ENCODE peak calls at places on chromosomes 12 and 14, in ten cellular contexts. One of them, this sample, is unnamed.

GRCh38 chr12:117857632-117858274 is 111.0 kb downstream of the KSR2 start:
- DNase-seq in uterus: no peak
- DNase-seq in CD8-positive, alpha-beta T cell: peak
- DNase-seq in bronchial epithelial cell: peak
- DNase-seq in BJ: no peak
- DNase-seq in WERI-Rb-1: peak
- DNase-seq in IMR-90: peak
- DNase-seq in transverse colon: peak
- DNase-seq in fibroblast of villous mesenchyme: peak
- DNase-seq in OCI-LY7: peak
- DNase-seq in this sample: no peak

GRCh38 chr12:9132008-9132535 is 16.4 kb upstream of the A2M start:
- DNase-seq in uterus: no peak
- DNase-seq in CD8-positive, alpha-beta T cell: no peak
- DNase-seq in bronchial epithelial cell: no peak
- DNase-seq in BJ: no peak
- DNase-seq in WERI-Rb-1: no peak
- DNase-seq in IMR-90: no peak
- DNase-seq in transverse colon: no peak
- DNase-seq in fibroblast of villous mesenchyme: peak
- DNase-seq in OCI-LY7: no peak
- DNase-seq in this sample: no peak

GRCh38 chr12:47394070-47394469 is 311.8 kb downstream of the RPAP3 start:
- DNase-seq in uterus: no peak
- DNase-seq in CD8-positive, alpha-beta T cell: no peak
- DNase-seq in bronchial epithelial cell: peak
- DNase-seq in BJ: no peak
- DNase-seq in WERI-Rb-1: no peak
- DNase-seq in IMR-90: no peak
- DNase-seq in transverse colon: no peak
- DNase-seq in fibroblast of villous mesenchyme: no peak
- DNase-seq in OCI-LY7: no peak
- DNase-seq in this sample: no peak

GRCh38 chr14:21258194-21258888 is 10.9 kb downstream of the HNRNPC start:
- DNase-seq in uterus: no peak
- DNase-seq in CD8-positive, alpha-beta T cell: no peak
- DNase-seq in bronchial epithelial cell: no peak
- DNase-seq in BJ: no peak
- DNase-seq in WERI-Rb-1: no peak
- DNase-seq in IMR-90: no peak
- DNase-seq in transverse colon: no peak
- DNase-seq in fibroblast of villous mesenchyme: peak
- DNase-seq in OCI-LY7: no peak
- DNase-seq in this sample: no peak

GRCh38 chr14:91363776-91364523 is 53.7 kb downstream of the CCDC88C start:
- DNase-seq in uterus: no peak
- DNase-seq in CD8-positive, alpha-beta T cell: no peak
- DNase-seq in bronchial epithelial cell: no peak
- DNase-seq in BJ: no peak
- DNase-seq in WERI-Rb-1: no peak
- DNase-seq in IMR-90: no peak
- DNase-seq in transverse colon: peak
- DNase-seq in fibroblast of villous mesenchyme: no peak
- DNase-seq in OCI-LY7: peak
- DNase-seq in this sample: no peak

GRCh38 chr14:64772394-64772950 is 68.2 kb downstream of the PLEKHG3 start:
- DNase-seq in uterus: no peak
- DNase-seq in CD8-positive, alpha-beta T cell: no peak
- DNase-seq in bronchial epithelial cell: no peak
- DNase-seq in BJ: no peak
- DNase-seq in WERI-Rb-1: peak
- DNase-seq in IMR-90: no peak
- DNase-seq in transverse colon: no peak
- DNase-seq in fibroblast of villous mesenchyme: no peak
- DNase-seq in OCI-LY7: no peak
- DNase-seq in this sample: no peak

GRCh38 chr12:3129301-3130052 is 52.3 kb downstream of the TSPAN9 start:
- DNase-seq in uterus: no peak
- DNase-seq in CD8-positive, alpha-beta T cell: no peak
- DNase-seq in bronchial epithelial cell: peak
- DNase-seq in BJ: no peak
- DNase-seq in WERI-Rb-1: no peak
- DNase-seq in IMR-90: peak
- DNase-seq in transverse colon: no peak
- DNase-seq in fibroblast of villous mesenchyme: peak
- DNase-seq in OCI-LY7: no peak
- DNase-seq in this sample: no peak

GRCh38 chr14:49892301-49892635 is 614 bp upstream of the ARF6 start:
- DNase-seq in uterus: no peak
- DNase-seq in CD8-positive, alpha-beta T cell: peak
- DNase-seq in bronchial epithelial cell: peak
- DNase-seq in BJ: peak
- DNase-seq in WERI-Rb-1: no peak
- DNase-seq in IMR-90: peak
- DNase-seq in transverse colon: peak
- DNase-seq in fibroblast of villous mesenchyme: peak
- DNase-seq in OCI-LY7: peak
- DNase-seq in this sample: peak

GRCh38 chr14:42510071-42510470 is 903.4 kb downstream of the LRFN5 start:
- DNase-seq in uterus: no peak
- DNase-seq in CD8-positive, alpha-beta T cell: no peak
- DNase-seq in bronchial epithelial cell: no peak
- DNase-seq in BJ: no peak
- DNase-seq in WERI-Rb-1: no peak
- DNase-seq in IMR-90: no peak
- DNase-seq in transverse colon: no peak
- DNase-seq in fibroblast of villous mesenchyme: no peak
- DNase-seq in OCI-LY7: no peak
- DNase-seq in this sample: no peak

GRCh38 chr12:115149685-115150378 is 465.9 kb upstream of the TBX3 start:
- DNase-seq in uterus: no peak
- DNase-seq in CD8-positive, alpha-beta T cell: no peak
- DNase-seq in bronchial epithelial cell: peak
- DNase-seq in BJ: peak
- DNase-seq in WERI-Rb-1: no peak
- DNase-seq in IMR-90: peak
- DNase-seq in transverse colon: no peak
- DNase-seq in fibroblast of villous mesenchyme: peak
- DNase-seq in OCI-LY7: peak
- DNase-seq in this sample: peak

GRCh38 chr14:99321955-99322730 is 50.1 kb upstream of the BCL11B start:
- DNase-seq in uterus: no peak
- DNase-seq in CD8-positive, alpha-beta T cell: no peak
- DNase-seq in bronchial epithelial cell: no peak
- DNase-seq in BJ: no peak
- DNase-seq in WERI-Rb-1: no peak
- DNase-seq in IMR-90: no peak
- DNase-seq in transverse colon: no peak
- DNase-seq in fibroblast of villous mesenchyme: no peak
- DNase-seq in OCI-LY7: no peak
- DNase-seq in this sample: no peak

GRCh38 chr12:5123921-5124320 is 80.2 kb downstream of the KCNA5 start:
- DNase-seq in uterus: no peak
- DNase-seq in CD8-positive, alpha-beta T cell: no peak
- DNase-seq in bronchial epithelial cell: peak
- DNase-seq in BJ: no peak
- DNase-seq in WERI-Rb-1: no peak
- DNase-seq in IMR-90: peak
- DNase-seq in transverse colon: no peak
- DNase-seq in fibroblast of villous mesenchyme: no peak
- DNase-seq in OCI-LY7: no peak
- DNase-seq in this sample: no peak

GRCh38 chr14:44962573-44963528 is 861 bp downstream of the TOGARAM1 start:
- DNase-seq in uterus: peak
- DNase-seq in CD8-positive, alpha-beta T cell: no peak
- DNase-seq in bronchial epithelial cell: peak
- DNase-seq in BJ: no peak
- DNase-seq in WERI-Rb-1: peak
- DNase-seq in IMR-90: peak
- DNase-seq in transverse colon: peak
- DNase-seq in fibroblast of villous mesenchyme: peak
- DNase-seq in OCI-LY7: peak
- DNase-seq in this sample: no peak

GRCh38 chr12:30286345-30286926 is 409.2 kb downstream of the IPO8 start:
- DNase-seq in uterus: no peak
- DNase-seq in CD8-positive, alpha-beta T cell: no peak
- DNase-seq in bronchial epithelial cell: peak
- DNase-seq in BJ: no peak
- DNase-seq in WERI-Rb-1: peak
- DNase-seq in IMR-90: peak
- DNase-seq in transverse colon: no peak
- DNase-seq in fibroblast of villous mesenchyme: peak
- DNase-seq in OCI-LY7: peak
- DNase-seq in this sample: no peak

GRCh38 chr14:67167420-67168109 is 21.7 kb upstream of the GARIN2 start:
- DNase-seq in uterus: no peak
- DNase-seq in CD8-positive, alpha-beta T cell: no peak
- DNase-seq in bronchial epithelial cell: no peak
- DNase-seq in BJ: no peak
- DNase-seq in WERI-Rb-1: no peak
- DNase-seq in IMR-90: no peak
- DNase-seq in transverse colon: no peak
- DNase-seq in fibroblast of villous mesenchyme: no peak
- DNase-seq in OCI-LY7: no peak
- DNase-seq in this sample: no peak

GRCh38 chr12:115872919-115873357 is 404.6 kb downstream of the MED13L start:
- DNase-seq in uterus: no peak
- DNase-seq in CD8-positive, alpha-beta T cell: no peak
- DNase-seq in bronchial epithelial cell: peak
- DNase-seq in BJ: no peak
- DNase-seq in WERI-Rb-1: no peak
- DNase-seq in IMR-90: no peak
- DNase-seq in transverse colon: peak
- DNase-seq in fibroblast of villous mesenchyme: no peak
- DNase-seq in OCI-LY7: no peak
- DNase-seq in this sample: no peak

GRCh38 chr14:81169267-81169666 is 51.5 kb downstream of the GTF2A1 start:
- DNase-seq in uterus: no peak
- DNase-seq in CD8-positive, alpha-beta T cell: no peak
- DNase-seq in bronchial epithelial cell: no peak
- DNase-seq in BJ: no peak
- DNase-seq in WERI-Rb-1: no peak
- DNase-seq in IMR-90: no peak
- DNase-seq in transverse colon: no peak
- DNase-seq in fibroblast of villous mesenchyme: no peak
- DNase-seq in OCI-LY7: no peak
- DNase-seq in this sample: no peak
- H3K4me3 ChIP-seq in uterus: no peak
- H3K4me3 ChIP-seq in CD8-positive, alpha-beta T cell: peak
- H3K4me3 ChIP-seq in bronchial epithelial cell: no peak
- H3K4me3 ChIP-seq in BJ: peak
- H3K4me3 ChIP-seq in WERI-Rb-1: no peak
- H3K4me3 ChIP-seq in IMR-90: peak
- H3K4me3 ChIP-seq in transverse colon: no peak
- H3K4me3 ChIP-seq in fibroblast of villous mesenchyme: peak
- H3K4me3 ChIP-seq in OCI-LY7: no peak
- H3K4me3 ChIP-seq in this sample: peak

GRCh38 chr14:69346710-69347109 is 51.4 kb downstream of the ERH start:
- DNase-seq in uterus: no peak
- DNase-seq in CD8-positive, alpha-beta T cell: no peak
- DNase-seq in bronchial epithelial cell: peak
- DNase-seq in BJ: no peak
- DNase-seq in WERI-Rb-1: peak
- DNase-seq in IMR-90: no peak
- DNase-seq in transverse colon: peak
- DNase-seq in fibroblast of villous mesenchyme: peak
- DNase-seq in OCI-LY7: no peak
- DNase-seq in this sample: no peak
- TF ChIP-seq CTCF in uterus: peak
- TF ChIP-seq CTCF in CD8-positive, alpha-beta T cell: no peak
- TF ChIP-seq CTCF in bronchial epithelial cell: peak
- TF ChIP-seq CTCF in BJ: peak
- TF ChIP-seq CTCF in WERI-Rb-1: peak
- TF ChIP-seq CTCF in IMR-90: peak
- TF ChIP-seq CTCF in transverse colon: peak
- TF ChIP-seq CTCF in fibroblast of villous mesenchyme: peak
- TF ChIP-seq CTCF in OCI-LY7: peak
- TF ChIP-seq CTCF in this sample: peak

GRCh38 chr12:1739368-1739767 is 48.5 kb downstream of the ADIPOR2 start:
- DNase-seq in uterus: no peak
- DNase-seq in CD8-positive, alpha-beta T cell: no peak
- DNase-seq in bronchial epithelial cell: no peak
- DNase-seq in BJ: no peak
- DNase-seq in WERI-Rb-1: no peak
- DNase-seq in IMR-90: no peak
- DNase-seq in transverse colon: no peak
- DNase-seq in fibroblast of villous mesenchyme: no peak
- DNase-seq in OCI-LY7: no peak
- DNase-seq in this sample: no peak
- H3K4me3 ChIP-seq in uterus: no peak
- H3K4me3 ChIP-seq in CD8-positive, alpha-beta T cell: no peak
- H3K4me3 ChIP-seq in bronchial epithelial cell: no peak
- H3K4me3 ChIP-seq in BJ: no peak
- H3K4me3 ChIP-seq in WERI-Rb-1: no peak
- H3K4me3 ChIP-seq in IMR-90: no peak
- H3K4me3 ChIP-seq in transverse colon: no peak
- H3K4me3 ChIP-seq in fibroblast of villous mesenchyme: no peak
- H3K4me3 ChIP-seq in OCI-LY7: no peak
- H3K4me3 ChIP-seq in this sample: no peak

GRCh38 chr14:74804219-74804825 is 41.2 kb downstream of the YLPM1 start:
- DNase-seq in uterus: no peak
- DNase-seq in CD8-positive, alpha-beta T cell: no peak
- DNase-seq in bronchial epithelial cell: peak
- DNase-seq in BJ: peak
- DNase-seq in WERI-Rb-1: no peak
- DNase-seq in IMR-90: peak
- DNase-seq in transverse colon: peak
- DNase-seq in fibroblast of villous mesenchyme: peak
- DNase-seq in OCI-LY7: peak
- DNase-seq in this sample: peak
- TF ChIP-seq CTCF in uterus: peak
- TF ChIP-seq CTCF in CD8-positive, alpha-beta T cell: peak
- TF ChIP-seq CTCF in bronchial epithelial cell: peak
- TF ChIP-seq CTCF in BJ: peak
- TF ChIP-seq CTCF in WERI-Rb-1: no peak
- TF ChIP-seq CTCF in IMR-90: peak
- TF ChIP-seq CTCF in transverse colon: peak
- TF ChIP-seq CTCF in fibroblast of villous mesenchyme: peak
- TF ChIP-seq CTCF in OCI-LY7: peak
- TF ChIP-seq CTCF in this sample: peak

This sample was measured in AG04449.